ENCODE peak calls at places on chromosomes 3 and 15, in six cellular contexts. F is GM12878, Q is WTC11, A is HepG2, N is HEK293T, R is H1. X is an unnamed sample.
A peak's percentile ranks its signal among the peaks of the same experiment; 100 is the strongest.

GRCh38 chr3:159840900-159841299 is 147.7 kb upstream of the IL12A start:
- DNase-seq in A (no peak), R (no peak), F (no peak), Q (no peak), N (no peak), X (no peak)

GRCh38 chr15:92772626-92773244 is 117.2 kb upstream of the FAM174B start:
- DNase-seq in Q (no peak), F (no peak), N (no peak), A (peak; percentile 12), R (no peak), X (no peak)

GRCh38 chr3:191366675-191367074 is 36.3 kb upstream of the UTS2B start:
- DNase-seq in N (no peak), R (no peak), Q (no peak), A (no peak), F (no peak), X (no peak)

GRCh38 chr3:111593666-111594065 is 1.5 kb downstream of the ZBED2 start:
- DNase-seq in A (no peak), R (no peak), Q (no peak), F (no peak), N (no peak), X (no peak)

GRCh38 chr3:36678216-36679013 is 85.9 kb downstream of the DCLK3 start:
- DNase-seq in F (no peak), N (no peak), R (no peak), Q (no peak), A (no peak), X (no peak)

GRCh38 chr15:43441316-43441715 is 51.6 kb downstream of the TP53BP1 start:
- DNase-seq in N (no peak), R (no peak), Q (no peak), A (peak; percentile 3), F (no peak), X (no peak)

GRCh38 chr15:69194854-69195253 is 34.4 kb downstream of the GLCE start:
- DNase-seq in F (no peak), Q (no peak), N (no peak), A (peak; percentile 43), R (no peak), X (no peak)

GRCh38 chr15:27660676-27661075 is 438.4 kb downstream of the OCA2 start:
- DNase-seq in A (no peak), R (no peak), F (no peak), Q (no peak), N (no peak), X (no peak)

GRCh38 chr15:57747206-57747605 is 40.7 kb downstream of the POLR2M start:
- DNase-seq in R (no peak), F (no peak), A (no peak), N (no peak), Q (no peak), X (no peak)

GRCh38 chr3:100525753-100526612 is 33.6 kb downstream of the TMEM45A start:
- DNase-seq in R (no peak), A (no peak), N (peak; percentile 30), Q (no peak), F (no peak), X (peak; percentile 27)

GRCh38 chr15:62940755-62941361 is 101.7 kb upstream of the TPM1 start:
- DNase-seq in N (no peak), A (no peak), F (no peak), R (no peak), Q (no peak), X (no peak)

GRCh38 chr3:189727898-189728297 is 96.7 kb downstream of the TP63 start:
- DNase-seq in F (no peak), R (no peak), Q (no peak), A (no peak), N (no peak), X (no peak)
- TF ChIP-seq SP1 in F (no peak), R (no peak), Q (no peak), A (no peak), N (no peak), X (no peak)

GRCh38 chr3:147618636-147619035 is 209.5 kb downstream of the ZIC1 start:
- DNase-seq in N (no peak), R (no peak), A (no peak), F (no peak), Q (no peak), X (no peak)
- TF ChIP-seq SP1 in N (no peak), R (no peak), A (no peak), F (no peak), Q (no peak), X (no peak)

GRCh38 chr3:102091358-102091757 is 242.0 kb downstream of the NFKBIZ start:
- DNase-seq in A (no peak), N (no peak), Q (no peak), F (no peak), R (no peak), X (no peak)

GRCh38 chr3:102090646-102091045 is 241.3 kb downstream of the NFKBIZ start:
- DNase-seq in N (no peak), Q (no peak), A (no peak), F (no peak), R (no peak), X (no peak)

GRCh38 chr3:102087236-102087635 is 237.9 kb downstream of the NFKBIZ start:
- DNase-seq in F (no peak), A (no peak), Q (no peak), N (no peak), R (no peak), X (no peak)

GRCh38 chr3:102089904-102090492 is 240.7 kb downstream of the NFKBIZ start:
- DNase-seq in A (no peak), F (no peak), Q (no peak), R (no peak), N (peak; percentile 63), X (no peak)

DNA sequence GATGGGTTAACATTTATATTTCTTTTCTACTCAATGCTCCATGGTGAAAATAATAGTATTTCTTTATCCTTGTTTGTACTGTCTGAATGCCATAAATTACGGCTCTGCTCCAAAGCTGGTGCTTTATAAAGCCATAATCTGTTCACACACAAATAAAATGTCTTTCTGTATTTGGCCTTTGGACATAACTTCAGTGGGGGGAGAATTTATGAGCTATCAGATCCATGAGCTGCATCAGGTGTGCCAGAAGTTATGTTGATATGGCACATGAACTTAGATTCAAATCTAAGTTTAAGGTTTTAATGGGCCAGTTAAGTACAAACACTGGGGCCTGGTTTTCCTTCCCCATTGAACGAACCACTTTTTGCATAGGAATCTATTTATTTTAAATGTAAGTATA is 239.9 kb downstream of the NFKBIZ start:
- DNase-seq in N (no peak), R (no peak), Q (no peak), A (no peak), F (no peak), X (no peak)
- TF ChIP-seq SP1 in N (no peak), R (no peak), Q (no peak), A (no peak), F (no peak), X (no peak)

GRCh38 chr3:171347017-171347979 is 112.9 kb downstream of the TNIK start:
- DNase-seq in N (no peak), Q (no peak), R (no peak), F (peak; percentile 95), A (no peak), X (no peak)
- TF ChIP-seq SP1 in N (no peak), Q (no peak), R (no peak), F (no peak), A (no peak), X (peak; percentile 31)

GRCh38 chr3:138418556-138419206 is 15.7 kb upstream of the ESYT3 start:
- DNase-seq in R (no peak), N (no peak), F (no peak), Q (no peak), A (no peak), X (no peak)
- TF ChIP-seq SP1 in R (no peak), N (no peak), F (no peak), Q (no peak), A (no peak), X (no peak)

X was measured in HCT116.